ENCODE peak calls at places on chromosomes 16 and 17, in eight cellular contexts. One of them, this sample, is unnamed.

GRCh38 chr17:57288034-57288752 is 31.9 kb downstream of the MSI2 start:
- DNase-seq in stromal cell of bone marrow: no peak
- DNase-seq in GM03348: peak
- DNase-seq in A673: no peak
- DNase-seq in kidney tubule cell: peak
- DNase-seq in psoas muscle: peak
- DNase-seq in neural progenitor cell: no peak
- DNase-seq in HTR-8/SVneo: no peak
- DNase-seq in this sample: no peak

GRCh38 chr16:67279296-67280089 is at the start of gene PLEKHG4:
- DNase-seq in stromal cell of bone marrow: peak
- DNase-seq in GM03348: peak
- DNase-seq in A673: peak
- DNase-seq in kidney tubule cell: peak
- DNase-seq in psoas muscle: peak
- DNase-seq in neural progenitor cell: peak
- DNase-seq in HTR-8/SVneo: no peak
- DNase-seq in this sample: peak

GRCh38 chr17:13415877-13416416 is 185.8 kb downstream of the HS3ST3A1 start:
- DNase-seq in stromal cell of bone marrow: no peak
- DNase-seq in GM03348: peak
- DNase-seq in A673: peak
- DNase-seq in kidney tubule cell: peak
- DNase-seq in psoas muscle: no peak
- DNase-seq in neural progenitor cell: no peak
- DNase-seq in HTR-8/SVneo: peak
- DNase-seq in this sample: no peak

GRCh38 chr16:6081320-6081976 is 983.9 kb upstream of the EEF2KMT start:
- DNase-seq in stromal cell of bone marrow: no peak
- DNase-seq in GM03348: peak
- DNase-seq in A673: peak
- DNase-seq in kidney tubule cell: peak
- DNase-seq in psoas muscle: no peak
- DNase-seq in neural progenitor cell: peak
- DNase-seq in HTR-8/SVneo: no peak
- DNase-seq in this sample: peak

GRCh38 chr17:41592601-41593305 is 6.1 kb upstream of the KRT14 start:
- DNase-seq in stromal cell of bone marrow: no peak
- DNase-seq in GM03348: no peak
- DNase-seq in A673: no peak
- DNase-seq in kidney tubule cell: no peak
- DNase-seq in psoas muscle: no peak
- DNase-seq in neural progenitor cell: peak
- DNase-seq in HTR-8/SVneo: no peak
- DNase-seq in this sample: no peak

GRCh38 chr16:49484454-49484853 is 110.8 kb downstream of the C16orf78 start:
- DNase-seq in stromal cell of bone marrow: peak
- DNase-seq in GM03348: peak
- DNase-seq in A673: peak
- DNase-seq in kidney tubule cell: peak
- DNase-seq in psoas muscle: peak
- DNase-seq in neural progenitor cell: peak
- DNase-seq in HTR-8/SVneo: no peak
- DNase-seq in this sample: peak

GRCh38 chr16:73054131-73054496 is 6.2 kb upstream of the ZFHX3 start:
- DNase-seq in stromal cell of bone marrow: no peak
- DNase-seq in GM03348: no peak
- DNase-seq in A673: no peak
- DNase-seq in kidney tubule cell: no peak
- DNase-seq in psoas muscle: peak
- DNase-seq in neural progenitor cell: no peak
- DNase-seq in HTR-8/SVneo: no peak
- DNase-seq in this sample: no peak

GRCh38 chr17:70054961-70055360 is 20.1 kb upstream of the KCNJ16 start:
- DNase-seq in stromal cell of bone marrow: no peak
- DNase-seq in GM03348: no peak
- DNase-seq in A673: no peak
- DNase-seq in kidney tubule cell: no peak
- DNase-seq in psoas muscle: no peak
- DNase-seq in neural progenitor cell: no peak
- DNase-seq in HTR-8/SVneo: no peak
- DNase-seq in this sample: no peak

GRCh38 chr16:56677474-56677873 is 4.8 kb upstream of the MT1X start:
- DNase-seq in stromal cell of bone marrow: no peak
- DNase-seq in GM03348: no peak
- DNase-seq in A673: no peak
- DNase-seq in kidney tubule cell: no peak
- DNase-seq in psoas muscle: no peak
- DNase-seq in neural progenitor cell: no peak
- DNase-seq in HTR-8/SVneo: no peak
- DNase-seq in this sample: no peak

This sample was measured in NCI-H82.